ENCODE peak calls at places on chromosomes 16 and 17, in eight cellular contexts. One of them, this sample, is unnamed. For H3K4me1, the result is how much of the 10 kb centered on the place peaks cover.

GRCh38 chr16:84199097-84199496 is 8.1 kb downstream of the ADAD2 start:
- DNase-seq in GM23248: no peak
- DNase-seq in fibroblast of lung: no peak
- DNase-seq in A549: no peak
- DNase-seq in neural progenitor cell: no peak
- DNase-seq in upper lobe of right lung: no peak
- DNase-seq in NT2/D1: no peak
- DNase-seq in CD4-positive, CD25-positive, alpha-beta regulatory T cell: no peak
- DNase-seq in this sample: no peak

GRCh38 chr17:76479515-76480048 is 12.2 kb downstream of the AANAT start:
- DNase-seq in A549: no peak
- DNase-seq in NT2/D1: no peak
- DNase-seq in fibroblast of lung: no peak
- DNase-seq in upper lobe of right lung: no peak
- DNase-seq in GM23248: no peak
- DNase-seq in neural progenitor cell: no peak
- DNase-seq in CD4-positive, CD25-positive, alpha-beta regulatory T cell: no peak
- DNase-seq in this sample: no peak

GRCh38 chr16:2003827-2004641 is 5.6 kb downstream of the ZNF598 start:
- DNase-seq in A549: peak
- DNase-seq in GM23248: peak
- DNase-seq in NT2/D1: peak
- DNase-seq in neural progenitor cell: peak
- DNase-seq in upper lobe of right lung: peak
- DNase-seq in CD4-positive, CD25-positive, alpha-beta regulatory T cell: peak
- DNase-seq in fibroblast of lung: peak
- DNase-seq in this sample: peak

GRCh38 chr16:81636298-81636960 is 142.7 kb upstream of the PLCG2 start:
- DNase-seq in GM23248: peak
- DNase-seq in CD4-positive, CD25-positive, alpha-beta regulatory T cell: no peak
- DNase-seq in fibroblast of lung: no peak
- DNase-seq in upper lobe of right lung: no peak
- DNase-seq in neural progenitor cell: no peak
- DNase-seq in NT2/D1: no peak
- DNase-seq in A549: no peak
- DNase-seq in this sample: no peak

GRCh38 chr17:75008373-75008772 is 4.1 kb upstream of the MRPL58 start:
- DNase-seq in GM23248: no peak
- DNase-seq in A549: no peak
- DNase-seq in CD4-positive, CD25-positive, alpha-beta regulatory T cell: no peak
- DNase-seq in NT2/D1: no peak
- DNase-seq in upper lobe of right lung: no peak
- DNase-seq in neural progenitor cell: no peak
- DNase-seq in fibroblast of lung: no peak
- DNase-seq in this sample: no peak

GRCh38 chr16:78122774-78123315 is 23.4 kb downstream of the WWOX start:
- DNase-seq in neural progenitor cell: peak
- DNase-seq in CD4-positive, CD25-positive, alpha-beta regulatory T cell: peak
- DNase-seq in fibroblast of lung: peak
- DNase-seq in NT2/D1: no peak
- DNase-seq in A549: peak
- DNase-seq in upper lobe of right lung: no peak
- DNase-seq in GM23248: peak
- DNase-seq in this sample: peak

GRCh38 chr16:89779917-89780316 is 36.5 kb downstream of the FANCA start:
- DNase-seq in fibroblast of lung: no peak
- DNase-seq in NT2/D1: no peak
- DNase-seq in A549: no peak
- DNase-seq in neural progenitor cell: no peak
- DNase-seq in upper lobe of right lung: no peak
- DNase-seq in CD4-positive, CD25-positive, alpha-beta regulatory T cell: no peak
- DNase-seq in GM23248: no peak
- DNase-seq in this sample: no peak

GRCh38 chr17:39822051-39822450 is 42.1 kb downstream of the IKZF3 start:
- DNase-seq in neural progenitor cell: no peak
- DNase-seq in NT2/D1: no peak
- DNase-seq in GM23248: no peak
- DNase-seq in upper lobe of right lung: no peak
- DNase-seq in fibroblast of lung: no peak
- DNase-seq in CD4-positive, CD25-positive, alpha-beta regulatory T cell: no peak
- DNase-seq in A549: no peak
- DNase-seq in this sample: no peak

GRCh38 chr17:15262291-15263205 is 2.6 kb downstream of the PMP22 start:
- DNase-seq in CD4-positive, CD25-positive, alpha-beta regulatory T cell: no peak
- DNase-seq in A549: peak
- DNase-seq in neural progenitor cell: peak
- DNase-seq in upper lobe of right lung: peak
- DNase-seq in GM23248: peak
- DNase-seq in NT2/D1: peak
- DNase-seq in fibroblast of lung: peak
- DNase-seq in this sample: peak

GRCh38 chr17:18000044-18000443 is 27.4 kb downstream of the DRC3 start:
- DNase-seq in fibroblast of lung: no peak
- DNase-seq in NT2/D1: no peak
- DNase-seq in GM23248: no peak
- DNase-seq in A549: no peak
- DNase-seq in neural progenitor cell: no peak
- DNase-seq in CD4-positive, CD25-positive, alpha-beta regulatory T cell: no peak
- DNase-seq in upper lobe of right lung: no peak
- DNase-seq in this sample: no peak

GRCh38 chr17:6713130-6713917 is at the start of gene SLC13A5:
- DNase-seq in A549: peak
- DNase-seq in neural progenitor cell: peak
- DNase-seq in fibroblast of lung: peak
- DNase-seq in NT2/D1: peak
- DNase-seq in CD4-positive, CD25-positive, alpha-beta regulatory T cell: no peak
- DNase-seq in GM23248: peak
- DNase-seq in upper lobe of right lung: no peak
- DNase-seq in this sample: peak

GRCh38 chr17:60160829-60161501 is 11.2 kb downstream of the CA4 start:
- DNase-seq in fibroblast of lung: no peak
- DNase-seq in upper lobe of right lung: no peak
- DNase-seq in NT2/D1: no peak
- DNase-seq in GM23248: no peak
- DNase-seq in neural progenitor cell: no peak
- DNase-seq in CD4-positive, CD25-positive, alpha-beta regulatory T cell: no peak
- DNase-seq in A549: no peak
- DNase-seq in this sample: no peak

GRCh38 chr17:1196946-1197345 is 17.2 kb upstream of the ABR start:
- DNase-seq in fibroblast of lung: no peak
- DNase-seq in GM23248: no peak
- DNase-seq in neural progenitor cell: no peak
- DNase-seq in CD4-positive, CD25-positive, alpha-beta regulatory T cell: no peak
- DNase-seq in upper lobe of right lung: no peak
- DNase-seq in A549: no peak
- DNase-seq in NT2/D1: no peak
- DNase-seq in this sample: no peak
- H3K4me1 ChIP-seq in fibroblast of lung: under half
- H3K4me1 ChIP-seq in GM23248: under half
- H3K4me1 ChIP-seq in neural progenitor cell: under half
- H3K4me1 ChIP-seq in CD4-positive, CD25-positive, alpha-beta regulatory T cell: under half
- H3K4me1 ChIP-seq in upper lobe of right lung: under half
- H3K4me1 ChIP-seq in A549: under half
- H3K4me1 ChIP-seq in NT2/D1: under half
- H3K4me1 ChIP-seq in this sample: under half

GRCh38 chr16:66740010-66740409 is 11.4 kb downstream of the DYNC1LI2 start:
- DNase-seq in neural progenitor cell: peak
- DNase-seq in NT2/D1: no peak
- DNase-seq in CD4-positive, CD25-positive, alpha-beta regulatory T cell: peak
- DNase-seq in fibroblast of lung: peak
- DNase-seq in GM23248: peak
- DNase-seq in A549: peak
- DNase-seq in upper lobe of right lung: no peak
- DNase-seq in this sample: peak
- H3K4me1 ChIP-seq in neural progenitor cell: under half
- H3K4me1 ChIP-seq in NT2/D1: under half
- H3K4me1 ChIP-seq in CD4-positive, CD25-positive, alpha-beta regulatory T cell: under half
- H3K4me1 ChIP-seq in fibroblast of lung: under half
- H3K4me1 ChIP-seq in GM23248: under half
- H3K4me1 ChIP-seq in A549: under half
- H3K4me1 ChIP-seq in upper lobe of right lung: under half
- H3K4me1 ChIP-seq in this sample: under half

GRCh38 chr17:10116676-10117075 is 81.7 kb downstream of the GAS7 start:
- DNase-seq in fibroblast of lung: no peak
- DNase-seq in A549: no peak
- DNase-seq in GM23248: no peak
- DNase-seq in upper lobe of right lung: no peak
- DNase-seq in CD4-positive, CD25-positive, alpha-beta regulatory T cell: no peak
- DNase-seq in NT2/D1: no peak
- DNase-seq in neural progenitor cell: no peak
- DNase-seq in this sample: no peak
- H3K4me1 ChIP-seq in fibroblast of lung: under half
- H3K4me1 ChIP-seq in A549: under half
- H3K4me1 ChIP-seq in GM23248: under half
- H3K4me1 ChIP-seq in upper lobe of right lung: under half
- H3K4me1 ChIP-seq in CD4-positive, CD25-positive, alpha-beta regulatory T cell: under half
- H3K4me1 ChIP-seq in NT2/D1: under half
- H3K4me1 ChIP-seq in neural progenitor cell: under half
- H3K4me1 ChIP-seq in this sample: under half

DNA sequence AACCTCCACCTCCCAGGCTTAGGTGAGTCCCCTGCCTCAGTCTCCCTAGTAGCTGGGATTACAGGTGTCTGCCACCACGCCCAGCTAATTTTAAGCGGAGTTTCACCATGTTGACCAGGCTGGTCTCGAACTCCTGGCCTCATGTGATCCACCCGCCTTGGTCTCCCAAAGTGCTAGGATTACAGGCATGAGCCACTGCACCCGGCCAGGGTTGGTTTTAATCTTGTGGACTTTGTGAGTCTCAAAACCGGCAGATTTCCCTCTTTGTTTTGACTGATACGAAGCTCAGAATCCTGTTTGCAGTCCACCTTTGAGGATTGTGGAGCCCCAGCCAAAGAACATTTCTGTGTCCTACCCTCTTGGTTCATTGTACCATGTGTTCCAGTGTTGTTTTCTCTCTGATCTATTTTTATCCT is 16.4 kb upstream of the CPSF4L start:
- DNase-seq in fibroblast of lung: no peak
- DNase-seq in CD4-positive, CD25-positive, alpha-beta regulatory T cell: no peak
- DNase-seq in NT2/D1: no peak
- DNase-seq in A549: no peak
- DNase-seq in upper lobe of right lung: no peak
- DNase-seq in neural progenitor cell: no peak
- DNase-seq in GM23248: no peak
- DNase-seq in this sample: no peak
- H3K4me1 ChIP-seq in fibroblast of lung: under half
- H3K4me1 ChIP-seq in CD4-positive, CD25-positive, alpha-beta regulatory T cell: under half
- H3K4me1 ChIP-seq in NT2/D1: under half
- H3K4me1 ChIP-seq in A549: under half
- H3K4me1 ChIP-seq in upper lobe of right lung: under half
- H3K4me1 ChIP-seq in neural progenitor cell: under half
- H3K4me1 ChIP-seq in GM23248: under half
- H3K4me1 ChIP-seq in this sample: under half

GRCh38 chr16:30066882-30067583 is 1.5 kb downstream of the ALDOA start:
- DNase-seq in CD4-positive, CD25-positive, alpha-beta regulatory T cell: no peak
- DNase-seq in A549: no peak
- DNase-seq in NT2/D1: no peak
- DNase-seq in GM23248: peak
- DNase-seq in neural progenitor cell: no peak
- DNase-seq in fibroblast of lung: no peak
- DNase-seq in upper lobe of right lung: no peak
- DNase-seq in this sample: no peak

GRCh38 chr16:30063893-30064745 is 1.4 kb upstream of the ALDOA start:
- DNase-seq in fibroblast of lung: peak
- DNase-seq in neural progenitor cell: peak
- DNase-seq in GM23248: peak
- DNase-seq in A549: peak
- DNase-seq in NT2/D1: no peak
- DNase-seq in upper lobe of right lung: peak
- DNase-seq in CD4-positive, CD25-positive, alpha-beta regulatory T cell: peak
- DNase-seq in this sample: peak

GRCh38 chr16:30065943-30066881 is 652 bp downstream of the ALDOA start:
- DNase-seq in A549: peak
- DNase-seq in GM23248: peak
- DNase-seq in upper lobe of right lung: peak
- DNase-seq in CD4-positive, CD25-positive, alpha-beta regulatory T cell: no peak
- DNase-seq in fibroblast of lung: peak
- DNase-seq in neural progenitor cell: peak
- DNase-seq in NT2/D1: no peak
- DNase-seq in this sample: peak

GRCh38 chr16:30064746-30065111 is 831 bp upstream of the ALDOA start:
- DNase-seq in NT2/D1: no peak
- DNase-seq in CD4-positive, CD25-positive, alpha-beta regulatory T cell: no peak
- DNase-seq in upper lobe of right lung: peak
- DNase-seq in neural progenitor cell: no peak
- DNase-seq in A549: no peak
- DNase-seq in fibroblast of lung: no peak
- DNase-seq in GM23248: no peak
- DNase-seq in this sample: no peak

DNA sequence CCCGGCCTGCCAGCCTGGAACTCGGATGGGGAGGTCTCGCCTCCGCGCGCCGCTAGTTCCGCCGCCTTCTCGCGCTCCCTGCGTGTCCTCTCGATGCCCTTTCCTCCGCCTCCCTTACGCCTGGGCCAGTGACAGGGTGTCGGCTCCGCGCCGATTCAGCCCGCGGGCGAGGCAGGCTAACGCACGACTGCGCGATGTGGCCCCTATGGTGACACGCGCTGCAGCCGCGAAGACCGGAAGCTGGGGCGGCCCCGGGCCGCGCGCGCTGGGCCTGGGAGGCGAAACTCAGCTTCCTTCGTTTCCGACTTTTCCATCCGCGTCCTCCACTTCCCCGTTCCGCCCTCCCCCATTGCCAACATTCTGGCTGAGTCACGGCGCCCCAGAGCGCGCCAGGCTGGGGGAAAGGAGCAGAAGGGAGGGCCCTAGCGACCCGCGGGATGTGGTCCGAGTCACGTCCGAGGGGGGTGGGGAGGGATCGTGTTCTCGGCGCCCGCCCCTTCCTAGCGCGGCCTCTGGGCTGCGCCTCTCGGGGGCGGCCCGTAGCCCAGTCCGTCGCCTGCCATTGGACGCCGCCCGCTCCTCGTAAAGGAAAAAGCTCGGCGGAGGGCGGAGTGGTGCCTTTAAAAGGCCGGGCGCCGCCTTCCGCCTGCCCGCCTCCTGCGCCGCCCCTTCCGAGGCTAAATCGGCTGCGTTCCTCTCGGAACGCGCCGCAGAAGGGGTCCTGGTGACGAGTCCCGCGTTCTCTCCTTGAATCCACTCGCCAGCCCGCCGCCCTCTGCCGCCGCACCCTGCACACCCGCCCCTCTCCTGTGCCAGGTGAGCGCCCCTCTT is at the start of gene ALDOA:
- DNase-seq in CD4-positive, CD25-positive, alpha-beta regulatory T cell: peak
- DNase-seq in neural progenitor cell: peak
- DNase-seq in NT2/D1: peak
- DNase-seq in GM23248: peak
- DNase-seq in upper lobe of right lung: peak
- DNase-seq in A549: peak
- DNase-seq in fibroblast of lung: peak
- DNase-seq in this sample: peak
- H3K4me1 ChIP-seq in CD4-positive, CD25-positive, alpha-beta regulatory T cell: half or more
- H3K4me1 ChIP-seq in neural progenitor cell: under half
- H3K4me1 ChIP-seq in NT2/D1: under half
- H3K4me1 ChIP-seq in GM23248: under half
- H3K4me1 ChIP-seq in upper lobe of right lung: under half
- H3K4me1 ChIP-seq in A549: under half
- H3K4me1 ChIP-seq in fibroblast of lung: under half
- H3K4me1 ChIP-seq in this sample: under half

GRCh38 chr16:79757163-79757562 is 156.6 kb upstream of the MAF start:
- DNase-seq in NT2/D1: no peak
- DNase-seq in GM23248: no peak
- DNase-seq in neural progenitor cell: no peak
- DNase-seq in upper lobe of right lung: no peak
- DNase-seq in A549: no peak
- DNase-seq in fibroblast of lung: no peak
- DNase-seq in CD4-positive, CD25-positive, alpha-beta regulatory T cell: no peak
- DNase-seq in this sample: no peak
- H3K4me1 ChIP-seq in NT2/D1: under half
- H3K4me1 ChIP-seq in GM23248: under half
- H3K4me1 ChIP-seq in neural progenitor cell: under half
- H3K4me1 ChIP-seq in upper lobe of right lung: under half
- H3K4me1 ChIP-seq in A549: under half
- H3K4me1 ChIP-seq in fibroblast of lung: under half
- H3K4me1 ChIP-seq in CD4-positive, CD25-positive, alpha-beta regulatory T cell: under half
- H3K4me1 ChIP-seq in this sample: under half

GRCh38 chr17:69424287-69425041 is 10.0 kb downstream of the MAP2K6 start:
- DNase-seq in A549: no peak
- DNase-seq in neural progenitor cell: no peak
- DNase-seq in NT2/D1: no peak
- DNase-seq in CD4-positive, CD25-positive, alpha-beta regulatory T cell: no peak
- DNase-seq in upper lobe of right lung: no peak
- DNase-seq in fibroblast of lung: no peak
- DNase-seq in GM23248: no peak
- DNase-seq in this sample: no peak
- H3K4me1 ChIP-seq in A549: under half
- H3K4me1 ChIP-seq in neural progenitor cell: under half
- H3K4me1 ChIP-seq in NT2/D1: under half
- H3K4me1 ChIP-seq in CD4-positive, CD25-positive, alpha-beta regulatory T cell: under half
- H3K4me1 ChIP-seq in upper lobe of right lung: under half
- H3K4me1 ChIP-seq in fibroblast of lung: under half
- H3K4me1 ChIP-seq in GM23248: under half
- H3K4me1 ChIP-seq in this sample: under half

This sample was measured in HAP-1.